ENCODE peak calls at places on chromosomes 16 and 17, in seven cellular contexts. Y is globus pallidus; N is AG04450; U is activated CD4-positive, alpha-beta T cell treated with anti-CD3 and anti-CD28 coated beads, Interleukin-2, amount 50 U/mL, for 48 hours; Q is mucosa of gallbladder; X is AG20443; K is kidney epithelial cell. T is an unnamed sample.

GRCh38 chr16:4407543-4408322 is 8.7 kb downstream of the CORO7 start:
- DNase-seq in Y (no peak), N (peak; percentile 43), U (no peak), Q (no peak), X (peak; percentile 64), K (no peak), T (no peak)

GRCh38 chr17:31493656-31494155 is 102.2 kb downstream of the RAB11FIP4 start:
- DNase-seq in Y (no peak), N (no peak), U (no peak), Q (no peak), X (no peak), K (no peak), T (no peak)

GRCh38 chr17:40910441-40910841 is 25.4 kb upstream of the KRT20 start:
- DNase-seq in Y (no peak), N (no peak), U (no peak), Q (no peak), X (peak; percentile 43), K (no peak), T (no peak)

GRCh38 chr17:72901098-72901497 is 191.4 kb downstream of the SLC39A11 start:
- DNase-seq in Y (no peak), N (no peak), U (no peak), Q (no peak), X (no peak), K (no peak), T (no peak)

GRCh38 chr16:83533193-83533592 is 274.6 kb upstream of the HSBP1 start:
- DNase-seq in Y (no peak), N (no peak), U (no peak), Q (no peak), X (peak; percentile 46), K (peak; percentile 78), T (no peak)

GRCh38 chr16:53528797-53529196 is 25.8 kb upstream of the AKTIP start:
- DNase-seq in Y (no peak), N (no peak), U (no peak), Q (no peak), X (no peak), K (no peak), T (no peak)

GRCh38 chr16:85098565-85098964 is 13.7 kb downstream of the CIBAR2 start:
- DNase-seq in Y (no peak), N (no peak), U (no peak), Q (no peak), X (no peak), K (no peak), T (no peak)

GRCh38 chr17:77905266-77905665 is 53.2 kb upstream of the TNRC6C start:
- DNase-seq in Y (no peak), N (no peak), U (no peak), Q (no peak), X (no peak), K (no peak), T (no peak)

GRCh38 chr16:14955546-14956231 is 18.4 kb downstream of the NPIPA1 start:
- DNase-seq in Y (no peak), N (no peak), U (no peak), Q (peak; percentile 10), X (no peak), K (no peak), T (no peak)

GRCh38 chr16:67248401-67249177 is at the start of gene SLC9A5:
- DNase-seq in Y (no peak), N (no peak), U (peak; percentile 38), Q (no peak), X (peak; percentile 62), K (no peak), T (no peak)

GRCh38 chr17:80455328-80455710 is 21.1 kb downstream of the NPTX1 start:
- DNase-seq in Y (no peak), N (no peak), U (no peak), Q (peak; percentile 21), X (peak; percentile 78), K (no peak), T (no peak)

GRCh38 chr16:57622361-57623250 is 5.8 kb upstream of the ADGRG1 start:
- DNase-seq in Y (no peak), N (no peak), U (no peak), Q (no peak), X (no peak), K (no peak), T (no peak)

GRCh38 chr17:46765491-46765890 is 53.0 kb downstream of the WNT3 start:
- DNase-seq in Y (no peak), N (no peak), U (no peak), Q (no peak), X (no peak), K (no peak), T (no peak)

GRCh38 chr17:39261286-39261685 is 35.5 kb upstream of the STAC2 start:
- DNase-seq in Y (no peak), N (no peak), U (peak; percentile 45), Q (no peak), X (no peak), K (no peak), T (no peak)

GRCh38 chr17:9363440-9364350 is 211.9 kb downstream of the STX8 start:
- DNase-seq in Y (no peak), N (no peak), U (no peak), Q (no peak), X (no peak), K (no peak), T (no peak)

GRCh38 chr16:85008267-85008666 is 3.1 kb downstream of the ZDHHC7 start:
- DNase-seq in Y (no peak), N (no peak), U (no peak), Q (no peak), X (no peak), K (no peak), T (no peak)

GRCh38 chr17:41519501-41520224 is 973 bp upstream of the KRT15 start:
- DNase-seq in Y (no peak), N (no peak), U (no peak), Q (peak; percentile 40), X (no peak), K (no peak), T (no peak)

GRCh38 chr16:87806608-87807546 is 41.1 kb upstream of the KLHDC4 start:
- DNase-seq in Y (no peak), N (peak; percentile 78), U (peak; percentile 58), Q (peak; percentile 44), X (peak; percentile 93), K (peak; percentile 75), T (no peak)

GRCh38 chr16:85838381-85838780 is 38.9 kb downstream of the COX4I1 start:
- DNase-seq in Y (peak; percentile 46), N (no peak), U (no peak), Q (no peak), X (no peak), K (no peak), T (no peak)

GRCh38 chr16:21703589-21704174 is 39.9 kb downstream of the OTOA start:
- DNase-seq in Y (no peak), N (no peak), U (no peak), Q (no peak), X (no peak), K (no peak), T (no peak)

GRCh38 chr17:7484067-7484963 is at the start of gene POLR2A:
- DNase-seq in Y (peak; percentile 98), N (peak; percentile 96), U (peak; percentile 96), Q (peak; percentile 98), X (peak; percentile 100), K (peak; percentile 81), T (peak; percentile 92)

GRCh38 chr16:27347930-27348685 is 34.3 kb downstream of the IL4R start:
- DNase-seq in Y (no peak), N (no peak), U (no peak), Q (no peak), X (no peak), K (no peak), T (no peak)

GRCh38 chr16:78284957-78285434 is 185.5 kb downstream of the WWOX start:
- DNase-seq in Y (no peak), N (no peak), U (no peak), Q (peak; percentile 58), X (no peak), K (no peak), T (no peak)

GRCh38 chr17:78316115-78316866 is 43.6 kb downstream of the SOCS3 start:
- DNase-seq in Y (no peak), N (no peak), U (no peak), Q (no peak), X (no peak), K (no peak), T (no peak)

GRCh38 chr17:46013502-46014165 is 14.6 kb downstream of the STH start:
- DNase-seq in Y (peak; percentile 80), N (peak; percentile 27), U (no peak), Q (no peak), X (peak; percentile 90), K (no peak), T (no peak)

GRCh38 chr17:1865252-1866037 is 35.6 kb downstream of the RPA1 start:
- DNase-seq in Y (no peak), N (no peak), U (peak; percentile 45), Q (peak; percentile 45), X (peak; percentile 72), K (peak; percentile 1), T (no peak)

GRCh38 chr17:59329558-59330313 is 1.7 kb upstream of the YPEL2 start:
- DNase-seq in Y (peak; percentile 88), N (peak; percentile 49), U (peak; percentile 29), Q (peak; percentile 68), X (peak; percentile 82), K (no peak), T (no peak)

GRCh38 chr17:64155751-64156544 is 26.0 kb upstream of the ERN1 start:
- DNase-seq in Y (peak; percentile 97), N (no peak), U (no peak), Q (peak; percentile 77), X (peak; percentile 51), K (no peak), T (no peak)

GRCh38 chr16:88924834-88925539 is 52.0 kb downstream of the CBFA2T3 start:
- DNase-seq in Y (no peak), N (peak; percentile 20), U (no peak), Q (no peak), X (peak; percentile 88), K (peak; percentile 51), T (no peak)

GRCh38 chr16:53509906-53510703 is 7.1 kb upstream of the AKTIP start:
- DNase-seq in Y (peak; percentile 79), N (peak; percentile 41), U (peak; percentile 38), Q (peak; percentile 74), X (peak; percentile 89), K (no peak), T (no peak)

GRCh38 chr17:19380551-19381284 is 2.4 kb downstream of the MAPK7 start:
- DNase-seq in Y (no peak), N (no peak), U (no peak), Q (no peak), X (no peak), K (no peak), T (peak; percentile 10)

T was measured in omental fat pad.